ENCODE peak calls at places on chromosome 13, in ten cellular contexts. S is psoas muscle, K is HCT116, D is mucosa of descending colon, P is uterus, I is adrenal gland, C is fibroblast of lung, L is H1, Y is BJ, E is gastrocnemius medialis. R is an unnamed sample.

GRCh38 chr13:65540064-65540635 is 1690.0 kb downstream of the PCDH9 start:
- DNase-seq in S (no peak), K (no peak), D (no peak), P (no peak), I (no peak), C (no peak), L (no peak), Y (peak; percentile 4), E (no peak), R (no peak)

GRCh38 chr13:71880753-71881541 is 13.9 kb upstream of the DACH1 start:
- DNase-seq in S (no peak), K (no peak), D (no peak), P (no peak), I (no peak), C (peak; percentile 32), L (no peak), Y (no peak), E (no peak), R (no peak)

GRCh38 chr13:26880741-26881140 is 120.2 kb upstream of the GPR12 start:
- DNase-seq in S (no peak), K (no peak), D (no peak), P (no peak), I (no peak), C (no peak), L (no peak), Y (no peak), E (no peak), R (no peak)

GRCh38 chr13:25971077-25971476 is 80.7 kb downstream of the SHISA2 start:
- DNase-seq in S (no peak), K (no peak), D (no peak), P (no peak), I (no peak), C (no peak), L (no peak), Y (no peak), E (no peak), R (no peak)

GRCh38 chr13:51687928-51688714 is 103.9 kb downstream of the WDFY2 start:
- DNase-seq in S (no peak), K (no peak), D (no peak), P (no peak), I (no peak), C (no peak), L (no peak), Y (no peak), E (no peak), R (no peak)

GRCh38 chr13:71378992-71379905 is 487.8 kb downstream of the DACH1 start:
- DNase-seq in S (no peak), K (no peak), D (no peak), P (no peak), I (no peak), C (peak; percentile 68), L (no peak), Y (no peak), E (no peak), R (no peak)

GRCh38 chr13:40637644-40638043 is 28.8 kb downstream of the FOXO1 start:
- DNase-seq in S (no peak), K (no peak), D (peak; percentile 56), P (no peak), I (no peak), C (no peak), L (no peak), Y (no peak), E (no peak), R (no peak)

GRCh38 chr13:42137856-42138537 is 89.5 kb downstream of the DGKH start:
- DNase-seq in S (no peak), K (no peak), D (no peak), P (no peak), I (no peak), C (no peak), L (no peak), Y (no peak), E (no peak), R (no peak)

GRCh38 chr13:110636701-110637201 is 21.4 kb downstream of the NAXD start:
- DNase-seq in S (no peak), K (no peak), D (no peak), P (no peak), I (no peak), C (no peak), L (no peak), Y (no peak), E (no peak), R (no peak)

GRCh38 chr13:103195762-103196161 is 129.5 kb upstream of the SLC10A2 start:
- DNase-seq in S (no peak), K (no peak), D (no peak), P (no peak), I (no peak), C (no peak), L (no peak), Y (no peak), E (no peak), R (no peak)

GRCh38 chr13:27170521-27171243 is 929 bp downstream of the USP12 start:
- DNase-seq in S (peak; percentile 70), K (peak; percentile 8), D (peak; percentile 71), P (peak; percentile 31), I (peak; percentile 57), C (no peak), L (peak; percentile 83), Y (no peak), E (peak; percentile 12), R (no peak)

GRCh38 chr13:28486144-28486543 is 8.8 kb downstream of the FLT1 start:
- DNase-seq in S (no peak), K (no peak), D (no peak), P (no peak), I (no peak), C (no peak), L (no peak), Y (no peak), E (no peak), R (no peak)

GRCh38 chr13:38399540-38399939 is 49.9 kb downstream of the UFM1 start:
- DNase-seq in S (no peak), K (no peak), D (no peak), P (no peak), I (no peak), C (peak; percentile 43), L (no peak), Y (no peak), E (no peak), R (no peak)

GRCh38 chr13:41311607-41312500 is 787 bp downstream of the NAA16 start:
- DNase-seq in S (peak; percentile 64), K (no peak), D (peak; percentile 71), P (peak; percentile 44), I (peak; percentile 59), C (peak; percentile 52), L (no peak), Y (no peak), E (no peak), R (peak; percentile 28)

GRCh38 chr13:78604782-78605611 is 1.6 kb upstream of the POU4F1 start:
- DNase-seq in S (no peak), K (no peak), D (no peak), P (no peak), I (no peak), C (no peak), L (peak; percentile 67), Y (no peak), E (no peak), R (no peak)

GRCh38 chr13:78602561-78603239 is 652 bp downstream of the POU4F1 start:
- DNase-seq in S (no peak), K (no peak), D (no peak), P (no peak), I (no peak), C (peak; percentile 14), L (peak; percentile 63), Y (no peak), E (no peak), R (no peak)

GRCh38 chr13:78601124-78601885 is 2.0 kb downstream of the POU4F1 start:
- DNase-seq in S (no peak), K (no peak), D (no peak), P (no peak), I (no peak), C (peak; percentile 15), L (peak; percentile 65), Y (no peak), E (no peak), R (no peak)

GRCh38 chr13:78601886-78602560 is 1.3 kb downstream of the POU4F1 start:
- DNase-seq in S (no peak), K (no peak), D (no peak), P (no peak), I (no peak), C (no peak), L (no peak), Y (no peak), E (no peak), R (no peak)

GRCh38 chr13:78603240-78603947 is at the start of gene POU4F1:
- DNase-seq in S (peak; percentile 71), K (no peak), D (peak; percentile 82), P (no peak), I (no peak), C (peak; percentile 26), L (peak; percentile 90), Y (no peak), E (no peak), R (no peak)
- H3K4me3 ChIP-seq in S (peak within 1 kb of the TSS; percentile 66), K (no peak within 1 kb of the TSS), D (no peak within 1 kb of the TSS), P (no peak within 1 kb of the TSS), I (no peak within 1 kb of the TSS), C (peak within 1 kb of the TSS; percentile 7), L (peak within 1 kb of the TSS; percentile 67), Y (no peak within 1 kb of the TSS), E (peak within 1 kb of the TSS; percentile 41), R (peak within 1 kb of the TSS; percentile 35)

DNA sequence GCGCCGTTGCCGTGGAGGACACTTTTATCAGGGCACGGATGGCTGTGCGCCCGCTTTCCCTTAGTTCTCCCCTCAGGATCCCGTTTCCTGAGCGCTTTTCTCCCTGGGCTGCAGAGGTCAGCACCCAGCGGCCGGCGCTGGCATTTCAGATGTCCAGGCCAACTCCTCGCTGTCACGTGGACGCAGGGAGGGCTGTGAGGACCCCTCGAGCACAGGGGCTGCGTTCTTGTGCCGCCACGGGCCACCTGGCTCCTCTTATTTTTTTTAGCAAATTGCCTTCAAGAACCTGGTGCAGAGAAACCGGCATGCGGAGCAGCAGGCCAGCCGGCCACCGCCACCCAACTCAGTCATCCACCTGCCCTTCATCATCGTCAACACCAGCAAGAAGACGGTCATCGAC is 22.3 kb downstream of the ATP4B start:
- DNase-seq in S (peak; percentile 33), K (no peak), D (peak; percentile 4), P (no peak), I (no peak), C (no peak), L (no peak), Y (no peak), E (no peak), R (no peak)
- TF ChIP-seq CTCF in S (no peak), K (no peak), D (no peak), P (no peak), I (no peak), C (no peak), L (no peak), Y (no peak), E (no peak), R (no peak)

GRCh38 chr13:101116826-101117225 is 299.5 kb downstream of the NALCN start:
- DNase-seq in S (no peak), K (no peak), D (no peak), P (no peak), I (no peak), C (no peak), L (no peak), Y (no peak), E (no peak), R (no peak)
- H3K4me3 ChIP-seq in S (no peak overlapping the region), K (no peak overlapping the region), D (no peak overlapping the region), P (no peak overlapping the region), I (no peak overlapping the region), C (no peak overlapping the region), L (peak overlapping the region; percentile 30), Y (no peak overlapping the region), E (no peak overlapping the region), R (no peak overlapping the region)

DNA sequence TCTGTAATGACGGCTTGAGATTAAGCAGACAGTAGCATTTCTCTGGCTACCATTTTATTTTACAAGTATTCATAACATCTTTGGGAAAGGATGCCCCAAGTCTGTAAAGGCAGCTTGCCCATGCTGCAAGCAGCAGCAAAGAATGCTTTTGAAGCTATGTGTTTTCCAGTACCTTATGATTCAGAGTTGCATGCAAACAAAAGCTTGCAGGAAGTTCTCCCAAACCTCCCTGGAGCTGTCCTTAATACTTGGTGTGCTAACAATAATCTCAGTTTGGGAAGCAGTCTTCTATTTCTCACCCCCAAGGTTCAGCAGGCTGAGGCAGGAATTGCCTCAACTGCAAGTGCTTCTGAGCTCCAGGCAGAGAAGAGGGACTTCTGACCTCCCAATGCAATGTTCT is 60.8 kb downstream of the CCNA1 start:
- DNase-seq in S (no peak), K (no peak), D (no peak), P (no peak), I (no peak), C (no peak), L (no peak), Y (no peak), E (no peak), R (no peak)
- TF ChIP-seq CTCF in S (no peak), K (no peak), D (no peak), P (no peak), I (no peak), C (no peak), L (no peak), Y (no peak), E (no peak), R (no peak)